ENCODE peak calls at places on chromosomes 16 and 17, in four cellular contexts. K is RWPE2, U is upper lobe of right lung, H is coronary artery. D is an unnamed sample.

GRCh38 chr17:10805911-10806310 is 2.0 kb upstream of the TMEM238L start:
- DNase-seq in K (no peak), U (no peak), H (no peak), D (no peak)

GRCh38 chr17:2191785-2192184 is 111.8 kb downstream of the SMG6 start:
- DNase-seq in K (no peak), U (no peak), H (no peak), D (no peak)

GRCh38 chr16:83847371-83848225 is 39.8 kb downstream of the HSBP1 start:
- DNase-seq in K (no peak), U (no peak), H (no peak), D (no peak)

GRCh38 chr17:17203173-17203730 is 2.9 kb downstream of the PLD6 start:
- DNase-seq in K (no peak), U (no peak), H (no peak), D (no peak)

GRCh38 chr17:72338847-72339790 is 218.3 kb downstream of the SOX9 start:
- DNase-seq in K (no peak), U (no peak), H (no peak), D (no peak)

GRCh38 chr17:73571524-73572130 is 72.6 kb downstream of the SDK2 start:
- DNase-seq in K (peak), U (peak), H (no peak), D (no peak)

GRCh38 chr16:31421587-31421986 is 6.6 kb downstream of the COX6A2 start:
- DNase-seq in K (no peak), U (peak), H (no peak), D (peak)

GRCh38 chr16:57310801-57311200 is 26.3 kb upstream of the PLLP start:
- DNase-seq in K (no peak), U (no peak), H (peak), D (peak)

GRCh38 chr16:56755038-56755437 is 25.1 kb downstream of the NUP93 start:
- DNase-seq in K (no peak), U (no peak), H (no peak), D (no peak)

GRCh38 chr17:1605681-1606351 is 22.8 kb downstream of the SLC43A2 start:
- DNase-seq in K (no peak), U (no peak), H (no peak), D (no peak)

GRCh38 chr17:50100921-50101345 is 5.8 kb downstream of the PDK2 start:
- DNase-seq in K (no peak), U (no peak), H (no peak), D (no peak)

GRCh38 chr17:56838687-56839086 is 4.7 kb downstream of the DGKE start:
- DNase-seq in K (no peak), U (no peak), H (no peak), D (no peak)

GRCh38 chr16:50310308-50311133 is 44.2 kb downstream of the ADCY7 start:
- DNase-seq in K (no peak), U (no peak), H (peak), D (peak)

GRCh38 chr16:20774703-20775362 is 11.0 kb downstream of the ACSM3 start:
- DNase-seq in K (peak), U (peak), H (no peak), D (no peak)

GRCh38 chr16:31052131-31052530 is 18.8 kb downstream of the STX4 start:
- DNase-seq in K (peak), U (no peak), H (no peak), D (no peak)

GRCh38 chr17:76232342-76232741 is 8.0 kb downstream of the RNF157 start:
- DNase-seq in K (no peak), U (no peak), H (no peak), D (no peak)

GRCh38 chr16:27803775-27804549 is 254.0 kb downstream of the KATNIP start:
- DNase-seq in K (no peak), U (no peak), H (no peak), D (no peak)

GRCh38 chr17:72031219-72031906 is 89.5 kb upstream of the SOX9 start:
- DNase-seq in K (no peak), U (no peak), H (no peak), D (no peak)

GRCh38 chr17:32487460-32488176 is 825 bp downstream of the CDK5R1 start:
- DNase-seq in K (no peak), U (peak), H (no peak), D (peak)
- TF ChIP-seq CTCF in K (no peak), U (no peak), H (no peak), D (peak)

GRCh38 chr16:82582971-82583370 is 43.8 kb upstream of the CDH13 start:
- DNase-seq in K (no peak), U (no peak), H (no peak), D (no peak)

GRCh38 chr16:82585675-82586074 is 41.1 kb upstream of the CDH13 start:
- DNase-seq in K (no peak), U (no peak), H (no peak), D (no peak)

GRCh38 chr16:82584553-82585152 is 42.1 kb upstream of the CDH13 start:
- DNase-seq in K (no peak), U (no peak), H (no peak), D (no peak)

GRCh38 chr16:82583415-82583814 is 43.4 kb upstream of the CDH13 start:
- DNase-seq in K (no peak), U (no peak), H (no peak), D (no peak)

DNA sequence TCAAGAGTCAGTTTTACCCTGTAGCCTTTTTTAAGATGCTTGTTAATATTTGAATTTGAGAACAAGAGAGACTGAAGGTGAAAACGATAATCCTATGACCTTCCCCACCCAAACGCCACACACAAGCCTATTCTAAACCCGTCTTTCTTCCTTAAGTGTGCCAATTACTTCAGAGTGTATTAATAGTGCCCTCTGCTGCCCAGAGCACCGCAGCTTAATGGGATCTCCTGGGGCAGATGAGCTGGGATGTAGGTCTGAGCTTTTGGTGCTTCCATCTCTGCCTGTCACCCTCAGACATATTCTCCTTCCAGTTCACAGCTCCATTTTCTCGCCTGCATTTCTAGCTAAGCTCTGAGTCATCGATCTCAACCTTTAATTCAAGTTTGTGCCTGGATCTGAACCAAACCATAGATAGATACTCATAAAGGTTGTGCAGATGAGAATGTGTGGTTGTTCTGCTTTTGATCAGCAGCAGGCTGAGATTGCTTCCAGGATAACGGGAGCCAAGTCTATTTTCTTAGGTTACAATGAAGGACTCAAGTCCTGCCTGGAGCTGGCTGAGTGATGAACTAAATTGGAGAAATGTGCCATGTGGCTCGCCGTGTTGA is 46.4 kb upstream of the CDH13 start:
- DNase-seq in K (no peak), U (no peak), H (no peak), D (no peak)
- TF ChIP-seq CTCF in K (peak), U (peak), H (no peak), D (peak)

GRCh38 chr16:1787056-1787321 is 4.2 kb downstream of the NUBP2 start:
- DNase-seq in K (no peak), U (no peak), H (no peak), D (no peak)

GRCh38 chr16:1787322-1788094 is 4.7 kb downstream of the NUBP2 start:
- DNase-seq in K (peak), U (peak), H (no peak), D (peak)

GRCh38 chr16:1784977-1785845 is 2.5 kb downstream of the NUBP2 start:
- DNase-seq in K (no peak), U (no peak), H (no peak), D (no peak)

GRCh38 chr16:1785846-1786170 is 3.0 kb downstream of the NUBP2 start:
- DNase-seq in K (no peak), U (peak), H (no peak), D (no peak)

DNA sequence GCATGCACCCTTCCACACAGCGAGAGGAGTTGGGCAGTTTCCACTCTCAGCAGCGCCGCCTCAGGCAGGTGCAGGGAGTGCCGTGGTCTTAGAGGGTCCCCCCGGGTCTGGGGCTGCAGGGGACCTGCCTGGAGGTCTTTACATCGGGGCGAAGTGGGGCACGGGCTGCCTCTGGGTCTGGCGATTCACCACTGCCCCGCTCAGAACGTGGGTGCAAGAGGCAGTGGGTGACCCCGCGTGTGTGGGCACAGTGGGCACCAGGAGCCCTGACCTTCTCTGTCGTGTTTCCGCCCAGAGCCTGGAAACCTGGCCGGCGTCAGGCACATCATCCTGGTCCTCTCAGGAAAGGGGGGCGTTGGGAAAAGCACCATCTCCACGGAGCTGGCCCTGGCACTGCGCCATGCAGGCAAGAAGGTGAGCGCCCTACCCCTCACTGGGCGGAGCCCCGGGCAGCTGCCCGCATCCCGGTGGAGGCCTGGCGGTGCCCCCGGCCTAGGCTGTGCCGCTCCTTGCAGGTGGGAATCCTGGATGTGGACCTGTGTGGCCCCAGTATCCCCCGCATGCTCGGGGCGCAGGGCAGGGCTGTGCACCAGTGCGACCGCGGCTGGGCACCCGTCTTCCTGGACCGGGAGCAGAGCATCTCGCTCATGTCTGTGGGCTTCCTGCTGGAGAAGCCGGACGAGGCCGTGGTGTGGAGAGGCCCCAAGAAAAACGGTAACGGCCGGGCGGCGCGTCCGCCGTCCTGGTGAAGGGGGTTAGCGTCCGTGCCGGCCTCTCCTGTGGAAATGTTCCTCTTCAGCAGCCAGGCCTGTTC is 3.7 kb downstream of the NUBP2 start:
- DNase-seq in K (no peak), U (peak), H (no peak), D (peak)
- TF ChIP-seq CTCF in K (no peak), U (no peak), H (no peak), D (no peak)

DNA sequence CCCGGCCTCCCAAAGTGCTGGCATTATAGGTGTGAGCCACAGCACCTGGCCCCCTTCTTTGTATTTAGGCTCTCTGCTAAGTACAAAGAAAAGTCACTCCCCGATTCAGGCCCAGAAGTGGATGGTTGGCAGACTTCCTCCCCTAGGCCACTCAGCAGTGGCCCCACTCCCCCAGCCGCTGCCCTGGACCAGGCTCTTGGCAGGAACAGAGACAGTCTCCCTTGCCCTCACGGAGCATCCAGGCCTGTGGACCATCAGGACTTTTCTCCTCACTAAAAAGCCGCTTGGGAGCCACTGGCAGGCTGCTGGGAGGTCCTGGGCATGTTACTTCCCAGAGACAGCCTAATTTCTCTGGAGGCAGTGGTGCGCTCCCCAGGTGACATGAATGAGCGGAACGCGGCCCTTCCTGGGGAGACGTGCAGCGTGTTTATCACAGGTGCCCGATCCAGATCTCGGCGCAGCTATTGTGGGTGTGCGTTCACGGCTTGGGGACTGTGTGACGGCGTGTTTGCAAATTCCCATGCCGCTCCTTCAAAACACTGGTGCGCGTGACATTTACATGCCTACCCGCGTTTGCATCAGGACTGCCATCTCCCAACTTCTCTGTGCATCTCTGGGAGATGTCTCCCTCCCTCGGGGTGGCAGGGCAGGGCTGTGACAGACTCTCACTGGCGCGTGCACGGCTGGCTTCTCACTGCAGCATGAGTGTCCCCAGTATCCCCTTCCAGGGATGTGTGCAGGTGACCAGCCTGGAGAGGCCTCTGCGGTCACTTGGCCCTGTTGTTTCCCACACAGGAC is 16.6 kb downstream of the WSCD1 start:
- DNase-seq in K (no peak), U (no peak), H (no peak), D (no peak)
- TF ChIP-seq CTCF in K (no peak), U (no peak), H (no peak), D (no peak)

GRCh38 chr16:684067-684794 is at the start of gene JMJD8:
- DNase-seq in K (peak), U (peak), H (peak), D (peak)

GRCh38 chr16:684961-685696 is 995 bp upstream of the JMJD8 start:
- DNase-seq in K (no peak), U (no peak), H (no peak), D (no peak)

GRCh38 chr16:687499-687898 is 2.7 kb downstream of the WDR24 start:
- DNase-seq in K (no peak), U (no peak), H (no peak), D (no peak)

GRCh38 chr16:686459-687260 is 2.5 kb upstream of the JMJD8 start:
- DNase-seq in K (no peak), U (no peak), H (no peak), D (no peak)

GRCh38 chr16:685967-686366 is 1.8 kb upstream of the JMJD8 start:
- DNase-seq in K (no peak), U (no peak), H (no peak), D (no peak)
- TF ChIP-seq CTCF in K (peak), U (peak), H (no peak), D (peak)

GRCh38 chr16:16167927-16168326 is 55.4 kb downstream of the ABCC6 start:
- DNase-seq in K (no peak), U (peak), H (no peak), D (peak)
- TF ChIP-seq CTCF in K (no peak), U (no peak), H (no peak), D (no peak)

DNA sequence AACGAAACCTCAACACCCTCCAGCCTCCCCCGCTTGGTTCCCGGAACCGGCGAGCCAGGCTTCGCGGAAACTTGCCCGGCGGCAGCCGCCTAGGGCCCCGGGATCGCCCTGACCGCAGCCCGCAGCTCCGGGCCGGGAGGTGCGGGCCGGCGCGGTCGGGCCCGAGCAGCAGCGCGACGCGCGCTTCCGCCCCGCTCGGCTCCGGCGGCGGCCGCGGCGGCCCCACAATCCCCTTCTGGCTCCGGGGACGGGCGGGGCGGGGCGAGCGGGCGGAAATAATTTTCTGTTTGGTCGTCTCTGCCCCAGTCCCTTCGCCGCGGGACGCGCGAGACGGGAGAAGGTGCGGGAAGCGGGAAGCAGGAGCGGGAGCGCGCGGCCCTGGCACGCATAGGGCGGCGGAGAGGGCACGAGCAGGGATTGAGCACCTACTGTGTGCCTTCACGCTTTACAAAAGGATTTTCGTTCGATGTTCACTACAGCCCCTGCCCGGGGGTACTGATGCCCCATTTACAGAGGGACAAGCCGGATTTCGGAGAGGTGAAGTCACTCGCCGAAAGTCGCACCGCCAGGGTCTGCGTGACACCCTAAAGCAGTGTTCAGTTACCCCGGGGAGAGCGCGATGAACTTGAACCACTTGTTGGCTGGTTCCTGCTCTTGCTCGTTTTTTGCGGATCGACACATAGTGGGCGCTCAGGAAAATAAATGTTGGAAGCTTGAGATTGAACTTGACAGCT is 2.7 kb upstream of the MLLT6 start:
- DNase-seq in K (peak), U (peak), H (peak), D (no peak)
- TF ChIP-seq CTCF in K (no peak), U (no peak), H (no peak), D (no peak)

GRCh38 chr17:48262982-48263586 is 155.5 kb downstream of the SNX11 start:
- DNase-seq in K (no peak), U (no peak), H (no peak), D (no peak)
- TF ChIP-seq CTCF in K (peak), U (peak), H (no peak), D (peak)

GRCh38 chr17:19781488-19782458 is 33.7 kb upstream of the ALDH3A1 start:
- DNase-seq in K (no peak), U (no peak), H (no peak), D (no peak)

GRCh38 chr17:19780846-19781245 is 32.7 kb upstream of the ALDH3A1 start:
- DNase-seq in K (no peak), U (no peak), H (no peak), D (no peak)

GRCh38 chr17:19787733-19788357 is 39.7 kb upstream of the ALDH3A1 start:
- DNase-seq in K (no peak), U (no peak), H (no peak), D (no peak)

DNA sequence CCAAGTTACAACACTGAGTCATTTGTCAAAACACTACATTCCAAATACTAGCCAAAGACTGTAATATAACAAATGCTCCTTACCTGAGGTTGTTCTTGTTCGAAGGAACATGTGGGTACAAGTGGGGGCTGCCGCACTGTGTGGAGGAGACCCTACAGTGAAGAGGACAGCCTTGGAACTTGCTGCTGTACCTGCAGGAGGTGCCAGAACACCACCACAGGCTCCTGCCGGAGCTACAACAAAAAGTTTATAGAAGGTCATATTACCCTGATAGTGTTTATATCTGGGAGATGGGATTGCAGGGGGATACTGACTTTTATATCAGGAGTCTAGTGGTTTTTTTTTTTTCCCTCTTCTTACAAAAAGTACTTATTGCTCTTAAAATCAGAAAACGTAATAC is 37.8 kb upstream of the ALDH3A1 start:
- DNase-seq in K (no peak), U (no peak), H (no peak), D (no peak)
- TF ChIP-seq CTCF in K (no peak), U (no peak), H (no peak), D (peak)

D was measured in chondrocyte.